ENCODE peak calls at places on chromosomes 11 and 22, in six cellular contexts. I, L, D, K, J and P are unnamed samples.

GRCh38 chr11:11569936-11570491 is 51.8 kb downstream of the GALNT18 start:
- DNase-seq in I (no peak), K (no peak), L (no peak), J (no peak), D (no peak), P (no peak)

GRCh38 chr11:74388678-74389327 is 9.4 kb downstream of the PGM2L1 start:
- DNase-seq in K (no peak), J (peak), L (no peak), I (peak), D (peak), P (peak)

GRCh38 chr11:36079911-36080310 is 136.0 kb downstream of the LDLRAD3 start:
- DNase-seq in L (no peak), D (no peak), K (no peak), I (no peak), J (no peak), P (no peak)

GRCh38 chr11:66881436-66881835 is 24.6 kb downstream of the LRFN4 start:
- DNase-seq in L (no peak), I (no peak), D (no peak), J (no peak), K (no peak), P (no peak)

GRCh38 chr22:50276143-50276542 is 6.0 kb upstream of the MAPK11 start:
- DNase-seq in K (no peak), L (peak), I (no peak), D (peak), J (no peak), P (no peak)

GRCh38 chr11:35061516-35062440 is 77.2 kb upstream of the CD44 start:
- DNase-seq in J (no peak), K (no peak), I (no peak), L (no peak), D (no peak), P (no peak)

GRCh38 chr11:34819740-34820482 is 96.3 kb downstream of the APIP start:
- DNase-seq in L (no peak), I (no peak), J (no peak), K (no peak), D (no peak), P (no peak)

GRCh38 chr11:55726715-55727324 is 46.4 kb upstream of the OR5D13 start:
- DNase-seq in K (no peak), I (no peak), J (no peak), D (no peak), L (no peak), P (no peak)

GRCh38 chr22:46297151-46297819 is 615 bp downstream of the GTSE1 start:
- DNase-seq in L (peak), I (no peak), D (no peak), J (no peak), K (no peak), P (peak)

GRCh38 chr22:19873960-19874306 is 19.3 kb upstream of the GNB1L start:
- DNase-seq in K (no peak), L (peak), D (no peak), J (no peak), I (peak), P (peak)

GRCh38 chr11:46216040-46216764 is 61.3 kb upstream of the CREB3L1 start:
- DNase-seq in D (no peak), K (no peak), J (no peak), L (no peak), I (no peak), P (no peak)

GRCh38 chr22:29311468-29312217 is 3.9 kb downstream of the RASL10A start:
- DNase-seq in L (peak), D (no peak), K (no peak), I (no peak), J (no peak), P (no peak)

GRCh38 chr22:45881524-45881875 is 95.5 kb downstream of the WNT7B start:
- DNase-seq in L (no peak), D (no peak), J (no peak), K (no peak), I (no peak), P (no peak)

GRCh38 chr22:49825436-49825835 is 2.2 kb downstream of the BRD1 start:
- DNase-seq in J (no peak), D (no peak), I (no peak), K (no peak), L (no peak), P (no peak)

GRCh38 chr22:47734511-47734910 is 972.1 kb downstream of the TBC1D22A start:
- DNase-seq in K (no peak), L (no peak), I (no peak), D (no peak), J (no peak), P (no peak)

GRCh38 chr22:36887164-36887563 is 26.3 kb upstream of the CSF2RB start:
- DNase-seq in K (no peak), D (no peak), L (no peak), I (no peak), J (no peak), P (no peak)

GRCh38 chr22:33895444-33895843 is 24.8 kb downstream of the LARGE1 start:
- DNase-seq in I (no peak), D (no peak), L (no peak), K (no peak), J (no peak), P (no peak)

GRCh38 chr11:122342089-122342749 is 226.2 kb upstream of the BLID start:
- DNase-seq in K (no peak), L (no peak), I (no peak), D (no peak), J (no peak), P (no peak)

GRCh38 chr11:126378763-126379162 is 23.3 kb downstream of the ST3GAL4 start:
- DNase-seq in K (no peak), L (no peak), J (no peak), D (no peak), I (no peak), P (no peak)

GRCh38 chr11:56331861-56332491 is 13.9 kb upstream of the OR8K1 start:
- DNase-seq in D (no peak), J (no peak), L (no peak), K (no peak), I (no peak), P (no peak)

GRCh38 chr11:115673720-115674119 is 169.5 kb upstream of the CADM1 start:
- DNase-seq in L (no peak), J (no peak), I (no peak), K (no peak), D (no peak), P (no peak)

GRCh38 chr11:629237-629583 is 2.2 kb upstream of the SCT start:
- DNase-seq in L (no peak), J (no peak), D (no peak), I (no peak), K (no peak), P (no peak)

GRCh38 chr11:859394-860131 is 16.9 kb downstream of the TSPAN4 start:
- DNase-seq in I (no peak), K (no peak), L (no peak), J (no peak), D (no peak), P (no peak)

GRCh38 chr22:37295946-37296345 is 13.6 kb downstream of the CYTH4 start:
- DNase-seq in L (no peak), D (no peak), I (no peak), J (no peak), K (no peak), P (no peak)

GRCh38 chr11:118427707-118428106 is 8.6 kb upstream of the KMT2A start:
- DNase-seq in K (no peak), J (no peak), L (no peak), D (no peak), I (no peak), P (no peak)

GRCh38 chr11:119196833-119197483 is 9.2 kb upstream of the CBL start:
- DNase-seq in D (peak), L (no peak), J (peak), K (no peak), I (peak), P (peak)

GRCh38 chr11:76626921-76627391 is 43.6 kb downstream of the LRRC32 start:
- DNase-seq in J (peak), I (no peak), L (peak), D (peak), K (peak), P (peak)

GRCh38 chr11:88414981-88415391 is 77.5 kb upstream of the CTSC start:
- DNase-seq in D (no peak), I (no peak), K (no peak), J (no peak), L (no peak), P (peak)

GRCh38 chr11:77090373-77091111 is 12.1 kb upstream of the OMP start:
- DNase-seq in I (no peak), D (no peak), L (no peak), K (no peak), J (no peak), P (no peak)

GRCh38 chr11:46278387-46279173 is 1.1 kb downstream of the CREB3L1 start:
- DNase-seq in I (no peak), L (peak), D (no peak), J (no peak), K (peak), P (peak)